ENCODE peak calls at places on chromosomes 5 and 9, in nine cellular contexts. J is activated CD4-positive, alpha-beta T cell treated with anti-CD3 and anti-CD28 coated beads for 48 hours; N is NCI-H1105 treated with DMSO at 0.1 percent for 48 hours; R is amygdala; S is LoVo; Y is NCI-H748 treated with DMSO at 0.1 percent for 48 hours; U is NCI-H1092; L is astrocyte of the spinal cord; E is smooth muscle cell of the brain vasculature. P is an unnamed sample.

GRCh38 chr5:150215978-150216944 is 26.4 kb downstream of the SLC6A7 start:
- DNase-seq in N (no peak), R (no peak), U (no peak), L (no peak), E (no peak), Y (no peak), J (no peak), S (no peak), P (no peak)

GRCh38 chr9:131798166-131798565 is 58.3 kb upstream of the RAPGEF1 start:
- DNase-seq in E (no peak), R (no peak), S (no peak), Y (no peak), J (no peak), U (no peak), N (no peak), L (no peak), P (no peak)

GRCh38 chr9:36163840-36164175 is 5.4 kb upstream of the CCIN start:
- DNase-seq in R (no peak), U (no peak), S (no peak), E (no peak), J (no peak), N (no peak), Y (no peak), L (peak; percentile 72), P (no peak)

GRCh38 chr5:69364414-69364813 is 4.9 kb downstream of the AK6 start:
- DNase-seq in Y (no peak), S (peak; percentile 14), L (peak; percentile 12), E (no peak), J (no peak), U (no peak), R (no peak), N (no peak), P (peak; percentile 20)

GRCh38 chr9:128724744-128725211 is 851 bp upstream of the ZDHHC12 start:
- DNase-seq in E (no peak), R (peak; percentile 10), Y (peak; percentile 88), J (peak; percentile 65), L (peak; percentile 70), N (no peak), S (peak; percentile 61), U (peak; percentile 30), P (peak; percentile 48)

GRCh38 chr5:141725909-141726308 is 43.9 kb upstream of the ARAP3 start:
- DNase-seq in E (no peak), N (no peak), R (no peak), J (no peak), U (no peak), S (peak; percentile 49), Y (no peak), L (no peak), P (no peak)

GRCh38 chr9:135857843-135858242 is 49.5 kb downstream of the CAMSAP1 start:
- DNase-seq in U (no peak), R (no peak), J (no peak), Y (no peak), N (no peak), E (no peak), L (no peak), S (no peak), P (no peak)

GRCh38 chr9:91995000-91995399 is 45.0 kb upstream of the ROR2 start:
- DNase-seq in R (no peak), L (no peak), E (no peak), U (no peak), N (no peak), Y (no peak), S (no peak), J (no peak), P (no peak)

GRCh38 chr5:78964889-78965288 is 20.2 kb downstream of the ARSB start:
- DNase-seq in L (peak; percentile 81), Y (peak; percentile 26), S (peak; percentile 69), R (no peak), U (peak; percentile 8), E (no peak), J (no peak), N (peak; percentile 28), P (no peak)

GRCh38 chr9:14221558-14221957 is 92.4 kb downstream of the NFIB start:
- DNase-seq in E (no peak), R (no peak), N (no peak), Y (no peak), U (no peak), J (no peak), L (peak; percentile 78), S (peak; percentile 56), P (no peak)

GRCh38 chr5:16727937-16728336 is 111.1 kb upstream of the RETREG1 start:
- DNase-seq in Y (peak; percentile 98), E (no peak), N (peak; percentile 42), S (no peak), U (peak; percentile 85), J (no peak), R (no peak), L (no peak), P (no peak)

GRCh38 chr5:67416986-67417385 is 220.4 kb upstream of the CD180 start:
- DNase-seq in J (no peak), N (no peak), E (no peak), R (no peak), L (no peak), Y (no peak), U (no peak), S (no peak), P (no peak)

GRCh38 chr9:128999581-129000206 is 28.4 kb downstream of the SH3GLB2 start:
- DNase-seq in U (no peak), Y (no peak), L (no peak), J (no peak), E (no peak), R (no peak), S (no peak), N (no peak), P (no peak)